ENCODE peak calls at places on chromosomes 5 and 9, in nine cellular contexts. Y, P, L, A, B, M, W, D and S are unnamed samples.

GRCh38 chr5:34555699-34556513 is 100.2 kb upstream of the RAI14 start:
- DNase-seq in W (no peak), A (no peak), D (no peak), P (no peak), M (no peak), B (no peak), Y (no peak), L (no peak), S (no peak)

GRCh38 chr5:169367861-169368260 is 66.9 kb upstream of the SLIT3 start:
- DNase-seq in L (no peak), A (no peak), W (no peak), M (no peak), D (no peak), B (no peak), Y (no peak), P (no peak), S (no peak)

GRCh38 chr9:114248274-114248673 is 74.6 kb upstream of the ORM1 start:
- DNase-seq in D (no peak), Y (no peak), P (no peak), M (no peak), L (no peak), B (no peak), W (no peak), A (no peak), S (no peak)

GRCh38 chr5:11857391-11857790 is 46.9 kb downstream of the CTNND2 start:
- DNase-seq in P (no peak), D (no peak), B (no peak), W (no peak), A (no peak), L (no peak), M (no peak), Y (no peak), S (no peak)

GRCh38 chr9:567128-567745 is 274.3 kb upstream of the DMRT1 start:
- DNase-seq in L (no peak), M (no peak), A (no peak), D (no peak), W (no peak), P (no peak), B (no peak), Y (no peak), S (no peak)

GRCh38 chr5:42005561-42006153 is 80.6 kb downstream of the FBXO4 start:
- DNase-seq in B (peak), W (no peak), P (no peak), D (peak), A (no peak), L (no peak), M (peak), Y (no peak), S (peak)

GRCh38 chr9:33374634-33375237 is 27.6 kb downstream of the AQP7 start:
- DNase-seq in P (peak), B (peak), A (peak), D (peak), Y (peak), L (peak), W (peak), M (peak), S (peak)

GRCh38 chr9:94860678-94861588 is 134.4 kb downstream of the AOPEP start:
- DNase-seq in W (no peak), B (no peak), Y (no peak), L (peak), D (no peak), M (peak), A (no peak), P (peak), S (no peak)

GRCh38 chr9:75027187-75028107 is 646 bp downstream of the CARNMT1 start:
- DNase-seq in P (peak), B (peak), Y (peak), A (no peak), W (peak), D (peak), L (peak), M (peak), S (peak)

GRCh38 chr5:98453309-98453708 is 320.2 kb upstream of the RGMB start:
- DNase-seq in W (no peak), D (no peak), B (no peak), Y (no peak), L (no peak), P (no peak), A (no peak), M (no peak), S (no peak)

GRCh38 chr9:131289301-131290038 is at the start of gene PLPP7:
- DNase-seq in D (peak), P (no peak), M (peak), A (peak), B (peak), L (no peak), W (peak), Y (no peak), S (no peak)

GRCh38 chr5:110817437-110817836 is 78.6 kb downstream of the SLC25A46 start:
- DNase-seq in M (peak), A (no peak), B (no peak), W (no peak), P (no peak), D (peak), L (no peak), Y (no peak), S (no peak)

GRCh38 chr9:6897207-6897822 is 139.5 kb downstream of the KDM4C start:
- DNase-seq in P (no peak), B (no peak), L (no peak), A (no peak), W (no peak), M (no peak), Y (no peak), D (no peak), S (no peak)

GRCh38 chr9:93184439-93185221 is 691 bp downstream of the WNK2 start:
- DNase-seq in L (no peak), A (no peak), W (peak), P (no peak), B (no peak), D (no peak), Y (no peak), M (no peak), S (no peak)

GRCh38 chr9:93182572-93182971 is 1.4 kb upstream of the WNK2 start:
- DNase-seq in P (peak), W (no peak), Y (no peak), B (peak), A (no peak), D (no peak), L (no peak), M (no peak), S (no peak)

GRCh38 chr9:93183106-93183662 is 755 bp upstream of the WNK2 start:
- DNase-seq in L (no peak), B (no peak), A (no peak), P (no peak), D (no peak), W (no peak), M (no peak), Y (no peak), S (no peak)

GRCh38 chr9:93185261-93186150 is 1.6 kb downstream of the WNK2 start:
- DNase-seq in L (no peak), B (no peak), D (no peak), M (no peak), A (no peak), W (no peak), P (no peak), Y (no peak), S (no peak)

DNA sequence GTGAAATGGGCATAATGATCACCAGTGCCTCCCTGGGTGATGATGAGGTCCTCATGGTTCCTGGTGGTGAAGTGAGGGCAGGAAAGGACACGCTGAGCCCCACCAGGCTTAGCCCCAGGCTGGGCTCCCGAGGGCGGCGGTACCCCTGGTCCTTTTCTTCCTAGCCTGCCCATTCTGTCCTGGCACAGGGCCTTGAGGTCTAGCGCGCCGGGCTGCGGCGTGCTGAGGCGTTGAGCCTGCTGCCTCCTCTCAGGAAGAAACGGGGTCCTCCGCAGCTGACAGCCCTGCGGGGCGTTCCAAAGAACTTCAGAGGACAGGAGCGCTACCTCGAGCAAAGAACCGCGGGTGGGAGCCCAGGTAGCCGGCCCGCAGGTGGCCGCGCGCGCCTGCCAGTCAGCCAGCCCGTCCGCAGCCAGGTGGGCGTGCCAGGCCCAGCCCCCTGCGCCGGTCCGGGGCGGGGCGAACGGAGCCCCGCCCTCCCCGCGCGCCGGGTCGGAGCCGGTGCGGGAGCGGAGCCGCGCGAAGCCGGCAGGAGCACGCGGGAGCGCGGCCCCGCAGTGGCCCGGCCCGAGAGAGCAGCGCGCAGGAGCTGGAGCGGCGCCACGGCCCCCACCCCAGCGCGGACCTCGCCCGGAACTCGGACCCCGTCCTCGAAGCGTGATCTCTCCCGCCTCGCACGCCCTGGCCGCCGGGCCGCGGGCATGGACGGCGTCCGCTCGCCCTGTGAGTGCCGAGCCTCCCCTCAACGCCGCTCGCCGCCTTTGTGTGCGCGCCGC is at the start of gene WNK2:
- DNase-seq in B (no peak), L (no peak), Y (no peak), D (peak), P (peak), M (no peak), A (no peak), W (peak), S (no peak)
- TF ChIP-seq POLR2A in B (peak), L (no peak), Y (no peak), D (no peak), P (no peak), M (no peak), A (no peak), W (no peak), S (no peak)

GRCh38 chr5:1487079-1487764 is 36.5 kb downstream of the LPCAT1 start:
- DNase-seq in B (no peak), L (no peak), D (no peak), W (no peak), P (no peak), Y (no peak), M (no peak), A (no peak), S (no peak)

GRCh38 chr5:1490360-1490759 is 33.4 kb downstream of the LPCAT1 start:
- DNase-seq in W (no peak), P (no peak), M (no peak), B (no peak), L (no peak), Y (no peak), D (no peak), A (no peak), S (no peak)

GRCh38 chr5:1488882-1489680 is 34.7 kb downstream of the LPCAT1 start:
- DNase-seq in L (no peak), B (no peak), P (no peak), Y (no peak), A (no peak), M (peak), D (no peak), W (no peak), S (peak)

GRCh38 chr5:1492757-1493156 is 31.0 kb downstream of the LPCAT1 start:
- DNase-seq in A (no peak), P (no peak), L (no peak), W (no peak), M (no peak), Y (no peak), D (no peak), B (no peak), S (no peak)

DNA sequence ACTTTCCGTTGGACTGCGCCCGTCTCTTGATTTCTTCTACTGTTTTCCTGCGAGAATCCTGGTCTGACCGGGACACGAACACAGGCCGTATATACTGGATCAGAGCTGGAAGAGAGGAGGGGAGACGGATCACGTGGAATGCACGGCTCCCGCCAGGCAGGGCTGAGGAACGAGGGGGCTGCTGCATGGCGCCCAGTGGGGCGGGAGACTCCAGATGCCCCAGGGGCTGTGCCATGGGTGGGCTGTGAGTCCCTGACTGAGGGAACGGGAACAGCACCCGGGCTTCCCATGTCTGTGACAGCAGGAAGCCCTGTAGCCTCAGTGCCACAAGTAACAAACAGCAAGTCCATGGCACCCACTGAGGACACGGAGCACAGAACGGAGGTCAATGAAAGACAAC is 34.0 kb downstream of the LPCAT1 start:
- DNase-seq in D (no peak), B (no peak), A (no peak), M (no peak), W (no peak), L (no peak), P (no peak), Y (no peak), S (no peak)
- TF ChIP-seq POLR2A in D (no peak), B (no peak), A (no peak), M (no peak), W (no peak), L (no peak), P (no peak), Y (no peak), S (no peak)

DNA sequence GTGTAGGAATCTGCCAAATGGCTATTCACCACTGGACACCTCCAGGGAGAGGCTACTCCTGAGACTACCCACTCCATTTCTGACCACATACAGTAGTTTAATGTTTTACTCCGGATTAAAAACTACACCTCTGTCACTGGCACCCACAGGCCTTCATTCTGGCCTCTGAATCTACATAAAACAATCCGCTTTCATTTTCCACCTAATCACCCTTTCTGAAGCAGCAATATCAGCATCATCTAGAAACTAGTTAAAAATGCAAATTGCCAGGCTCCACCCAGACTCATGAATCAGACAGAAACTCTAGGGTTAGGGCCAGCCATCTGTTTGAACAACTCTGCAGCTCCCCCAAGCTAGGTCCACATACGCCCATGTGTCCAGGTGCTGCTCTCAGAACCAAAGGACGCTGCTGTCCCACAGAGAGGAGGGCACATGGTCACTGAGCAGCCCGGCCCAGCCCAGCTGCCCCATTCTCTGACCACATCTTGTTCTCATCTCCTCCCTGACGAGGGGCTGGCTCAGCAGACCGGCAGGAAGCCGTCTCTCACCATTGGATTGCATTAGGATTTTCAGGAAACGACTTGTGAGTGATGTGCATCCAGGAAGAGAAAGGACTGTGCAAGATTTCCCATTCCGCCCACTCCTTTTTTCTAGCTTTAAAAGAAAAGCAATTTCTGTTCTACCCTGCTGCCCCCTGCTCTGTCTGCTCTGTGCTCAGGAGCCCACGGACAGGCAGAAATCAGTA is 34.7 kb downstream of the ADAM19 start:
- DNase-seq in D (peak), A (no peak), W (no peak), L (peak), Y (peak), P (peak), B (no peak), M (peak), S (peak)
- TF ChIP-seq POLR2A in D (no peak), A (no peak), W (no peak), L (peak), Y (no peak), P (no peak), B (no peak), M (no peak), S (no peak)

GRCh38 chr9:134642385-134643181 is 980 bp downstream of the COL5A1 start:
- DNase-seq in L (no peak), D (no peak), Y (peak), B (no peak), M (peak), A (peak), W (peak), P (peak), S (peak)

GRCh38 chr9:134643306-134643705 is 1.7 kb downstream of the COL5A1 start:
- DNase-seq in Y (no peak), P (no peak), B (no peak), M (peak), L (no peak), D (no peak), W (no peak), A (no peak), S (no peak)

GRCh38 chr9:134647359-134648115 is 5.9 kb downstream of the COL5A1 start:
- DNase-seq in B (no peak), P (no peak), A (no peak), W (no peak), D (no peak), M (no peak), Y (no peak), L (no peak), S (no peak)

GRCh38 chr9:134645607-134646365 is 4.2 kb downstream of the COL5A1 start:
- DNase-seq in B (no peak), P (no peak), L (no peak), A (no peak), M (no peak), D (no peak), W (no peak), Y (no peak), S (no peak)

DNA sequence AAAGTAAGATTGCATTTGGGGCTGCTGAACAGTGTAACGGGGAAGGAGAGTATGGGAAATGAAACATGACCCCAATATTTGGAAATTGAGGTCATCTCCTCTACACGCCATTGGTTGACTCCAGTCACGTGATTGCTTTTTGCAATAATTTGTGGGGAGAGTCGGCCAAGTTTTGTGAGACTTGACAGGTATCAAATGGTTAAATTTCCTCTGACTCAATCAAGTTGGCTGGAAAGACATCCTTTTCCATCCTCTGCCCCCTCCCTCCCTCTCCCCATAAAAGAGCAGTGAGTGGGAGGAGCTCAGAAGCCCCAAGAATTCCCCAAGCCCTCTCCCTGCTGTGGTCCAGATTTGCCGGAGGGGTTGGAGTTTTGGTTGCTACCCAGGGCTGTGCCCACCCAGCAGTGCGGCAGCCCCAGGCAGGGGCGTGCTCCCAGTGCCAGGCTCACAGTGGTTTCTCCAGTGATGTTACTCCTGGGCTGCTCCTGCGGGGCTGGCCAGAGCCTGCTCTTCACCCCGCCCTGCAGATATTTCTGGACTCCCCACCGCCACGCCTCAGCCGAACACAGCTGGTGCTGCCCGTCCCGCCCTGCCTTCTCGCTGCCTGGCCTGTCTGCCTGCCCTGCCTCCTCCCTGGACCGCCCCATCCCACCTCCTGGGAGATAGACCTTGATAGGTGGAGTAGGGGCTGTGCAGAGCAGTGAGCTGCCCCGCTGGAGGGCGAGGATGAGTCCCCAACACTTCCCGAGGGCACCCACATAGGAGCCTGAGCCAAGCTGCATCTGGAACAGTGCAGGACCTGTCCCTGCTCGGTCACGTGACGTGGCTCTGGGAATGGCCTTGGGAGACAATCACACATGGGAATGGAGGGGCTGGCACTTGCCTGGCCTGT is 3.4 kb downstream of the COL5A1 start:
- DNase-seq in D (no peak), Y (peak), L (no peak), M (peak), W (peak), A (peak), B (no peak), P (peak), S (peak)
- TF ChIP-seq POLR2A in D (no peak), Y (no peak), L (no peak), M (no peak), W (no peak), A (no peak), B (no peak), P (no peak), S (no peak)

GRCh38 chr9:124281934-124282351 is 24.2 kb downstream of the NEK6 start:
- DNase-seq in Y (peak), B (peak), A (no peak), D (no peak), P (peak), W (no peak), L (no peak), M (no peak), S (no peak)

GRCh38 chr9:124284237-124284831 is 26.6 kb downstream of the NEK6 start:
- DNase-seq in B (peak), Y (no peak), P (no peak), A (no peak), D (no peak), M (peak), L (no peak), W (no peak), S (no peak)

GRCh38 chr9:124283232-124283814 is 25.6 kb downstream of the NEK6 start:
- DNase-seq in L (no peak), A (no peak), M (no peak), W (no peak), D (no peak), Y (no peak), P (no peak), B (no peak), S (no peak)

GRCh38 chr9:124284940-124285441 is 27.2 kb downstream of the NEK6 start:
- DNase-seq in Y (no peak), A (peak), B (no peak), L (no peak), M (peak), P (no peak), W (peak), D (no peak), S (no peak)

GRCh38 chr9:124282442-124283231 is 24.9 kb downstream of the NEK6 start:
- DNase-seq in Y (no peak), W (peak), P (peak), D (peak), L (no peak), B (peak), A (peak), M (peak), S (no peak)
- TF ChIP-seq POLR2A in Y (no peak), W (no peak), P (no peak), D (no peak), L (no peak), B (no peak), A (peak), M (no peak), S (no peak)